ENCODE peak calls at places on chromosome 19, in eight cellular contexts. F is astrocyte, U is transverse colon, E is mammary epithelial cell, D is breast epithelium, G is thoracic aorta, Y is AG04450, N is K562. M is an unnamed sample. For H3K27me3, the result is how much of the 10 kb centered on the place peaks cover.

GRCh38 chr19:35400773-35401100 is 29.9 kb downstream of the GPR42 start:
- DNase-seq in D (no peak), G (no peak), N (no peak), E (no peak), Y (no peak), F (no peak), U (no peak), M (no peak)

GRCh38 chr19:6030214-6030507 is 52.2 kb upstream of the RANBP3 start:
- DNase-seq in D (no peak), Y (peak), N (no peak), U (no peak), E (peak), F (peak), G (no peak), M (no peak)

GRCh38 chr19:55418185-55418584 is 10.6 kb upstream of the UBE2S start:
- DNase-seq in N (peak), E (peak), D (peak), F (peak), Y (peak), U (peak), G (no peak), M (peak)

GRCh38 chr19:12792048-12792852 is 964 bp downstream of the JUNB start:
- DNase-seq in N (peak), U (peak), D (peak), G (no peak), Y (no peak), E (peak), F (no peak), M (peak)

GRCh38 chr19:8259142-8259921 is 48.8 kb downstream of the CD320 start:
- DNase-seq in G (no peak), E (no peak), D (no peak), Y (no peak), U (no peak), F (no peak), N (no peak), M (no peak)

GRCh38 chr19:31355330-31356289 is 6.4 kb upstream of the TSHZ3 start:
- DNase-seq in Y (no peak), E (no peak), D (no peak), F (no peak), U (no peak), N (no peak), G (no peak), M (no peak)

GRCh38 chr19:49020931-49021895 is 2.9 kb downstream of the CGB3 start:
- DNase-seq in Y (no peak), D (no peak), E (peak), U (no peak), G (no peak), F (no peak), N (no peak), M (no peak)

GRCh38 chr19:1234041-1234669 is 3.6 kb downstream of the CBARP start:
- DNase-seq in U (no peak), G (no peak), N (no peak), E (no peak), F (no peak), D (no peak), Y (no peak), M (no peak)

GRCh38 chr19:35897706-35898451 is 2.5 kb downstream of the NFKBID start:
- DNase-seq in G (no peak), F (no peak), N (no peak), E (no peak), D (no peak), U (no peak), Y (no peak), M (no peak)

GRCh38 chr19:40668991-40669614 is 21.3 kb downstream of the NUMBL start:
- DNase-seq in F (no peak), E (no peak), G (no peak), N (no peak), Y (no peak), D (no peak), U (no peak), M (no peak)

GRCh38 chr19:15508035-15508710 is at the start of gene CYP4F22:
- DNase-seq in N (peak), Y (no peak), F (no peak), E (no peak), D (no peak), U (no peak), G (no peak), M (no peak)

GRCh38 chr19:10295305-10295846 is 5.6 kb downstream of the ICAM5 start:
- DNase-seq in G (no peak), E (no peak), F (no peak), Y (no peak), U (peak), N (peak), D (no peak), M (no peak)

GRCh38 chr19:13150919-13151604 is 851 bp downstream of the IER2 start:
- DNase-seq in N (peak), F (no peak), Y (no peak), E (no peak), D (peak), U (no peak), G (no peak), M (no peak)

GRCh38 chr19:21586341-21587116 is 81.1 kb downstream of the ZNF429 start:
- DNase-seq in D (no peak), U (peak), G (no peak), N (no peak), E (no peak), Y (no peak), F (no peak), M (no peak)

GRCh38 chr19:34288381-34288780 is 34.0 kb downstream of the GARRE1 start:
- DNase-seq in F (no peak), N (no peak), E (no peak), G (no peak), U (no peak), Y (no peak), D (no peak), M (no peak)

GRCh38 chr19:690203-690602 is 5.0 kb downstream of the PRSS57 start:
- DNase-seq in U (no peak), Y (no peak), G (no peak), E (no peak), D (no peak), F (no peak), N (no peak), M (no peak)

GRCh38 chr19:44582581-44583265 is 30.6 kb upstream of the IGSF23 start:
- DNase-seq in U (peak), Y (no peak), F (no peak), N (peak), G (no peak), E (no peak), D (no peak), M (no peak)

GRCh38 chr19:49553451-49554271 is 25.9 kb downstream of the RCN3 start:
- DNase-seq in D (no peak), E (peak), G (no peak), F (peak), Y (no peak), U (peak), N (no peak), M (no peak)

GRCh38 chr19:6481541-6482342 is at the start of gene DENND1C:
- DNase-seq in E (no peak), N (peak), F (no peak), G (no peak), U (peak), Y (no peak), D (no peak), M (peak)

GRCh38 chr19:45168767-45169351 is 8.1 kb upstream of the NKPD1 start:
- DNase-seq in N (peak), Y (no peak), E (no peak), G (no peak), F (no peak), U (no peak), D (no peak), M (no peak)

GRCh38 chr19:15825753-15826152 is 10.3 kb upstream of the OR10H1 start:
- DNase-seq in G (no peak), F (no peak), U (no peak), Y (no peak), D (no peak), N (no peak), E (no peak), M (no peak)

GRCh38 chr19:16067205-16067938 is 8.9 kb upstream of the TPM4 start:
- DNase-seq in N (no peak), E (peak), G (peak), D (peak), Y (peak), F (peak), U (peak), M (no peak)

GRCh38 chr19:6678690-6679109 is 8.7 kb upstream of the TNFSF14 start:
- DNase-seq in D (no peak), N (no peak), G (no peak), F (peak), U (no peak), Y (no peak), E (peak), M (no peak)

GRCh38 chr19:43997631-43998290 is 5.0 kb upstream of the ZNF230 start:
- DNase-seq in N (no peak), D (no peak), G (no peak), E (peak), F (peak), Y (no peak), U (no peak), M (no peak)

GRCh38 chr19:45630463-45630862 is 8.7 kb downstream of the EML2 start:
- DNase-seq in Y (no peak), G (no peak), E (peak), F (peak), U (no peak), D (no peak), N (no peak), M (no peak)

GRCh38 chr19:16071072-16071691 is 5.1 kb upstream of the TPM4 start:
- DNase-seq in U (peak), F (no peak), Y (no peak), E (no peak), N (no peak), G (no peak), D (peak), M (no peak)

GRCh38 chr19:16921766-16922591 is 33.2 kb downstream of the F2RL3 start:
- DNase-seq in E (no peak), U (no peak), N (no peak), D (no peak), G (no peak), F (no peak), Y (no peak), M (no peak)

GRCh38 chr19:17720487-17720839 is 1.2 kb downstream of the MAP1S start:
- DNase-seq in F (no peak), E (no peak), N (no peak), U (no peak), D (no peak), Y (no peak), G (no peak), M (peak)

GRCh38 chr19:12730054-12730453 is 4.4 kb downstream of the TRIR start:
- DNase-seq in D (no peak), U (no peak), E (no peak), G (no peak), F (no peak), Y (no peak), N (no peak), M (no peak)

GRCh38 chr19:28785961-28786360 is 427.0 kb downstream of the UQCRFS1 start:
- DNase-seq in U (no peak), G (no peak), D (no peak), Y (no peak), N (no peak), E (no peak), F (no peak), M (no peak)

GRCh38 chr19:35756373-35757230 is at the start of gene HSPB6:
- DNase-seq in Y (no peak), N (no peak), G (no peak), F (peak), U (peak), D (no peak), E (no peak), M (no peak)

GRCh38 chr19:55482128-55482961 is 2.6 kb upstream of the NAT14 start:
- DNase-seq in F (no peak), N (no peak), D (no peak), G (no peak), U (no peak), E (no peak), Y (no peak), M (no peak)

GRCh38 chr19:33290956-33291622 is 11.2 kb downstream of the CEBPA start:
- DNase-seq in G (no peak), E (peak), N (no peak), F (no peak), D (no peak), U (peak), Y (no peak), M (no peak)

GRCh38 chr19:35704218-35704617 is at the start of gene ZBTB32:
- DNase-seq in D (no peak), E (peak), N (peak), Y (no peak), U (peak), F (peak), G (no peak), M (no peak)

GRCh38 chr19:35260694-35261304 is 8.0 kb upstream of the USF2 start:
- DNase-seq in G (no peak), F (no peak), U (no peak), E (no peak), D (peak), N (no peak), Y (no peak), M (no peak)

GRCh38 chr19:42175952-42176648 is 41.4 kb downstream of the DEDD2 start:
- DNase-seq in Y (no peak), F (peak), U (no peak), N (no peak), E (no peak), G (no peak), D (no peak), M (no peak)

GRCh38 chr19:33186835-33187540 is 7.1 kb upstream of the LRP3 start:
- DNase-seq in F (no peak), G (no peak), Y (no peak), U (peak), E (no peak), D (no peak), N (no peak), M (no peak)

GRCh38 chr19:47448360-47448727 is 23.3 kb downstream of the SLC8A2 start:
- DNase-seq in D (no peak), F (no peak), Y (no peak), E (no peak), G (no peak), N (no peak), U (no peak), M (no peak)

GRCh38 chr19:47445527-47445926 is 26.2 kb downstream of the SLC8A2 start:
- DNase-seq in F (no peak), G (no peak), Y (no peak), U (no peak), E (no peak), N (no peak), D (no peak), M (no peak)

GRCh38 chr19:47445937-47446402 is 25.7 kb downstream of the SLC8A2 start:
- DNase-seq in Y (no peak), N (peak), E (no peak), G (no peak), U (peak), F (no peak), D (no peak), M (no peak)

GRCh38 chr19:47446534-47447469 is 24.9 kb downstream of the SLC8A2 start:
- DNase-seq in N (peak), D (no peak), F (no peak), U (peak), G (no peak), Y (no peak), E (peak), M (peak)

GRCh38 chr19:47447470-47448359 is 24.0 kb downstream of the SLC8A2 start:
- DNase-seq in U (peak), D (peak), F (no peak), E (peak), G (no peak), N (peak), Y (no peak), M (peak)
- H3K27me3 ChIP-seq in U (half or more), D (half or more), F (half or more), E (under half), G (under half), N (under half), Y (half or more), M (under half)

GRCh38 chr19:47760632-47760999 is 15.3 kb downstream of the NOP53 start:
- DNase-seq in N (no peak), E (no peak), D (no peak), Y (no peak), U (no peak), G (no peak), F (no peak), M (no peak)

GRCh38 chr19:47757617-47758432 is 12.5 kb downstream of the NOP53 start:
- DNase-seq in E (no peak), N (no peak), F (no peak), Y (no peak), D (no peak), G (no peak), U (peak), M (no peak)

GRCh38 chr19:47756953-47757608 is 11.7 kb downstream of the NOP53 start:
- DNase-seq in F (no peak), Y (no peak), E (no peak), U (peak), G (no peak), N (no peak), D (no peak), M (no peak)

GRCh38 chr19:47756627-47756929 is 11.2 kb downstream of the NOP53 start:
- DNase-seq in Y (no peak), U (no peak), F (no peak), N (no peak), D (no peak), G (no peak), E (no peak), M (no peak)

GRCh38 chr19:47758433-47758784 is 13.1 kb downstream of the NOP53 start:
- DNase-seq in F (no peak), E (no peak), D (no peak), N (no peak), Y (no peak), U (no peak), G (no peak), M (no peak)
- H3K27ac ChIP-seq in F (no peak), E (no peak), D (no peak), N (no peak), Y (no peak), U (peak), G (no peak), M (no peak)

GRCh38 chr19:58181902-58182576 is 822 bp upstream of the ZNF274 start:
- DNase-seq in U (peak), E (peak), Y (no peak), N (peak), D (peak), G (no peak), F (no peak), M (no peak)
- TF ChIP-seq CTCF in U (peak), E (peak), Y (peak), N (peak), D (no peak), G (no peak), F (peak), M (peak)

DNA sequence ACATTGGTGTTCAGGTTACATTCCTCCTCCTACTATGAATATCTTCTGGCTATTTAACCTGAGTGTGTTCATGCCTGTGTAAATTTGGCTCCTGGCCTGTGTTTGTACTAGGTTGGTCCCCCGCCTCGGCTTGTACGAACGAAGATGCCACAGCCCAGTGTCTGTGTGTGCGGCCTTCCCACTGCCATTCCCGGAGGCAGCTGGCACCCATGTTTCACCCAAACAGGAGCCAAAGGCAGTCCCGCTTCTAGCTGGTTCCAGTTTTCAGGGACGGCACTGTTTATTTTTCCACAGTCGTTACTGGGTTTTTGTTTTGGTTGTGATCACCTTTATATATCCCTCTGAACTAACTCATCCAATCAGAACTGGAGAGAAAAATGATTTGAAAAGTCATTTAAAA is 102.5 kb upstream of the ZNF536 start:
- DNase-seq in U (no peak), N (no peak), Y (no peak), G (no peak), E (no peak), D (no peak), F (no peak), M (no peak)
- H3K27me3 ChIP-seq in U (under half), N (under half), Y (under half), G (under half), E (under half), D (under half), F (under half), M (under half)

DNA sequence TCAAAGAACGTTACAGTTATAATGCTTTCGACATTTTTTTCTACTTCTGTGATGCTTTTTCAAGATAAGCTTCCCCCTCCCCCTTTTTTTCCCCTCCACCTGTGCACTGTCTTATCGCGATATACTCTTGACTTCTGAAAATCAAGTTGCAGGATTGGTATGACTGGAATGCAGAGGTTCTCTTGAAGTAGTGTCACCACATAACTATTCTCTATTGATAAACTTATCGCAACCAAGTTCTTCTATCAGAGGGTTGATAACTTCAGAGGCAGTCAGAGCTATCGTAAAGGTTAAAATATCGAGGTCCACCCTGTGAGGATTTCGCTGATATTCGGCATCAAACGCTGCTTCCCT is 819 bp downstream of the EID2 start:
- DNase-seq in U (no peak), E (peak), D (no peak), N (peak), F (peak), G (no peak), Y (no peak), M (no peak)
- H3K27ac ChIP-seq in U (peak), E (peak), D (peak), N (peak), F (peak), G (peak), Y (peak), M (peak)

DNA sequence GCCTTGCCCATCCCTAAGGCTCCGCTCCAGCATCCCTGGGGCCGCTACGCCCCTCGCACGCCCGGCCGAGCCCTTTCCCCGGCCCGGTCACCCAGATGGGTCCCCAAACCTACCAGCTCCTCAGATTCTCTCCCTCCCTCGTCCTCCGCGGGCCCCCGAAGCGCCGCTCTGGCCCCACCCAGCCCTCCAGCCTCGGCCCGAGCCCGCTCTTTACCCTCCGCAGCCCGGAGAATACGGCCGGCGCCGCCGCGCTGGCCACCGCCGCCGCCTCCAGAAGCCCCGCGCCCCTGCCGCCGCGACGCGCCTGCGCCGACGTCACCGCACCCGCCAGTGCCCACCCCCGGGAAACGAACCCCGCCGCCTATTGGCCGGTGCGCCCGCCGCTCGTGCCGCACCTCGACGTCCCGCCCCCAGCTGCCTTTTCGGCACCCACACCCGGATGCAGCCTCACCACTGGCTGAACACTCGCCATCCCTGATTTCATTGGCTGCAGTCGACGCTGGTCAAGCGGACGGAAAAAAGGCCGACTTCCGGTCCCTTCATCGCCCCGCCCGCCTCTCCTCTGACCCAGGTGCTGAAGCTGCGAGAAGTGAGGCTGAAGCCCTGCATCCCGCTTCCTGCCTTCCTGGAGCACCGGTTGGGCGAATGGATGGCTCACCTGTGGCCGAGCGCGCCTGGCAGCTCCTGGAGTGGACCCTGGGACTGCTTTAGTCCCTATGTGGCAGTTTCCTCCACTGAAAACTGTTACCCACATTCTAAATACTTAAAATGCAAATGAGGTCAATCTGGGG is at the start of gene DAPK3:
- DNase-seq in F (peak), E (peak), N (peak), D (peak), Y (peak), G (peak), U (peak), M (peak)
- TF ChIP-seq CTCF in F (no peak), E (no peak), N (no peak), D (peak), Y (no peak), G (no peak), U (no peak), M (no peak)

M was measured in dorsolateral prefrontal cortex.